ENCODE peak calls at places on chromosome 6, in eight cellular contexts. One of them, this sample, is unnamed.

GRCh38 chr6:3015144-3015543 is 15.4 kb downstream of the NQO2 start:
- DNase-seq in cardiac muscle cell: no peak
- DNase-seq in hypothalamus: no peak
- DNase-seq in nephron progenitor cell: no peak
- DNase-seq in BE2C: no peak
- DNase-seq in kidney tubule cell: no peak
- DNase-seq in endothelial cell: no peak
- DNase-seq in HT-29: no peak
- DNase-seq in this sample: no peak

GRCh38 chr6:5936140-5936539 is 70.6 kb downstream of the NRN1 start:
- DNase-seq in cardiac muscle cell: peak; percentile 4
- DNase-seq in hypothalamus: no peak
- DNase-seq in nephron progenitor cell: no peak
- DNase-seq in BE2C: no peak
- DNase-seq in kidney tubule cell: no peak
- DNase-seq in endothelial cell: no peak
- DNase-seq in HT-29: no peak
- DNase-seq in this sample: no peak

GRCh38 chr6:149888659-149889058 is 9.3 kb downstream of the RAET1E start:
- DNase-seq in cardiac muscle cell: no peak
- DNase-seq in hypothalamus: no peak
- DNase-seq in nephron progenitor cell: no peak
- DNase-seq in BE2C: no peak
- DNase-seq in kidney tubule cell: peak; percentile 9
- DNase-seq in endothelial cell: no peak
- DNase-seq in HT-29: peak; percentile 2
- DNase-seq in this sample: no peak

GRCh38 chr6:71476371-71476770 is 187.8 kb downstream of the OGFRL1 start:
- DNase-seq in cardiac muscle cell: no peak
- DNase-seq in hypothalamus: no peak
- DNase-seq in nephron progenitor cell: no peak
- DNase-seq in BE2C: no peak
- DNase-seq in kidney tubule cell: no peak
- DNase-seq in endothelial cell: no peak
- DNase-seq in HT-29: no peak
- DNase-seq in this sample: no peak

GRCh38 chr6:82085701-82086100 is 161.8 kb downstream of the IBTK start:
- DNase-seq in cardiac muscle cell: no peak
- DNase-seq in hypothalamus: no peak
- DNase-seq in nephron progenitor cell: no peak
- DNase-seq in BE2C: no peak
- DNase-seq in kidney tubule cell: no peak
- DNase-seq in endothelial cell: no peak
- DNase-seq in HT-29: no peak
- DNase-seq in this sample: no peak

GRCh38 chr6:130677766-130678165 is 149.4 kb upstream of the SMLR1 start:
- DNase-seq in cardiac muscle cell: no peak
- DNase-seq in hypothalamus: no peak
- DNase-seq in nephron progenitor cell: no peak
- DNase-seq in BE2C: no peak
- DNase-seq in kidney tubule cell: no peak
- DNase-seq in endothelial cell: no peak
- DNase-seq in HT-29: no peak
- DNase-seq in this sample: no peak

GRCh38 chr6:54935739-54936138 is 89.2 kb downstream of the FAM83B start:
- DNase-seq in cardiac muscle cell: peak; percentile 13
- DNase-seq in hypothalamus: no peak
- DNase-seq in nephron progenitor cell: no peak
- DNase-seq in BE2C: no peak
- DNase-seq in kidney tubule cell: peak; percentile 92
- DNase-seq in endothelial cell: no peak
- DNase-seq in HT-29: peak; percentile 68
- DNase-seq in this sample: no peak

GRCh38 chr6:25173951-25174474 is 105.2 kb upstream of the CARMIL1 start:
- DNase-seq in cardiac muscle cell: peak; percentile 94
- DNase-seq in hypothalamus: no peak
- DNase-seq in nephron progenitor cell: no peak
- DNase-seq in BE2C: no peak
- DNase-seq in kidney tubule cell: peak; percentile 80
- DNase-seq in endothelial cell: no peak
- DNase-seq in HT-29: peak; percentile 87
- DNase-seq in this sample: no peak

GRCh38 chr6:116144590-116144989 is 18.7 kb upstream of the COL10A1 start:
- DNase-seq in cardiac muscle cell: peak; percentile 92
- DNase-seq in hypothalamus: no peak
- DNase-seq in nephron progenitor cell: no peak
- DNase-seq in BE2C: no peak
- DNase-seq in kidney tubule cell: peak; percentile 64
- DNase-seq in endothelial cell: no peak
- DNase-seq in HT-29: peak; percentile 10
- DNase-seq in this sample: no peak

GRCh38 chr6:35973670-35974222 is 50.7 kb downstream of the SLC26A8 start:
- DNase-seq in cardiac muscle cell: no peak
- DNase-seq in hypothalamus: no peak
- DNase-seq in nephron progenitor cell: no peak
- DNase-seq in BE2C: no peak
- DNase-seq in kidney tubule cell: peak; percentile 70
- DNase-seq in endothelial cell: no peak
- DNase-seq in HT-29: peak; percentile 84
- DNase-seq in this sample: peak; percentile 12

GRCh38 chr6:2970753-2971419 is 481 bp downstream of the SERPINB6 start:
- DNase-seq in cardiac muscle cell: peak; percentile 59
- DNase-seq in hypothalamus: peak; percentile 57
- DNase-seq in nephron progenitor cell: peak; percentile 71
- DNase-seq in BE2C: peak; percentile 58
- DNase-seq in kidney tubule cell: peak; percentile 61
- DNase-seq in endothelial cell: peak; percentile 42
- DNase-seq in HT-29: peak; percentile 54
- DNase-seq in this sample: peak; percentile 82

GRCh38 chr6:33430991-33431879 is 11.4 kb downstream of the SYNGAP1 start:
- DNase-seq in cardiac muscle cell: peak; percentile 68
- DNase-seq in hypothalamus: peak; percentile 91
- DNase-seq in nephron progenitor cell: peak; percentile 81
- DNase-seq in BE2C: peak; percentile 81
- DNase-seq in kidney tubule cell: peak; percentile 34
- DNase-seq in endothelial cell: peak; percentile 84
- DNase-seq in HT-29: peak; percentile 47
- DNase-seq in this sample: peak; percentile 85

GRCh38 chr6:151014404-151015150 is 149.1 kb downstream of the MTHFD1L start:
- DNase-seq in cardiac muscle cell: peak; percentile 73
- DNase-seq in hypothalamus: peak; percentile 39
- DNase-seq in nephron progenitor cell: peak; percentile 75
- DNase-seq in BE2C: peak; percentile 67
- DNase-seq in kidney tubule cell: peak; percentile 82
- DNase-seq in endothelial cell: peak; percentile 60
- DNase-seq in HT-29: peak; percentile 81
- DNase-seq in this sample: peak; percentile 75

GRCh38 chr6:151139524-151139923 is 100.2 kb upstream of the AKAP12 start:
- DNase-seq in cardiac muscle cell: no peak
- DNase-seq in hypothalamus: no peak
- DNase-seq in nephron progenitor cell: no peak
- DNase-seq in BE2C: no peak
- DNase-seq in kidney tubule cell: no peak
- DNase-seq in endothelial cell: no peak
- DNase-seq in HT-29: no peak
- DNase-seq in this sample: no peak

GRCh38 chr6:41608443-41609151 is 29.7 kb upstream of the MDFI start:
- DNase-seq in cardiac muscle cell: no peak
- DNase-seq in hypothalamus: no peak
- DNase-seq in nephron progenitor cell: no peak
- DNase-seq in BE2C: no peak
- DNase-seq in kidney tubule cell: no peak
- DNase-seq in endothelial cell: no peak
- DNase-seq in HT-29: no peak
- DNase-seq in this sample: no peak

GRCh38 chr6:20070047-20070446 is 142.2 kb downstream of the MBOAT1 start:
- DNase-seq in cardiac muscle cell: no peak
- DNase-seq in hypothalamus: no peak
- DNase-seq in nephron progenitor cell: no peak
- DNase-seq in BE2C: no peak
- DNase-seq in kidney tubule cell: no peak
- DNase-seq in endothelial cell: no peak
- DNase-seq in HT-29: no peak
- DNase-seq in this sample: no peak

GRCh38 chr6:131949909-131950766 is 1.0 kb downstream of the CCN2 start:
- DNase-seq in cardiac muscle cell: peak; percentile 96
- DNase-seq in hypothalamus: peak; percentile 30
- DNase-seq in nephron progenitor cell: peak; percentile 84
- DNase-seq in BE2C: peak; percentile 69
- DNase-seq in kidney tubule cell: peak; percentile 86
- DNase-seq in endothelial cell: peak; percentile 83
- DNase-seq in HT-29: peak; percentile 84
- DNase-seq in this sample: no peak

GRCh38 chr6:33297406-33297955 is 1.3 kb downstream of the RGL2 start:
- DNase-seq in cardiac muscle cell: no peak
- DNase-seq in hypothalamus: no peak
- DNase-seq in nephron progenitor cell: peak; percentile 59
- DNase-seq in BE2C: no peak
- DNase-seq in kidney tubule cell: no peak
- DNase-seq in endothelial cell: peak; percentile 59
- DNase-seq in HT-29: peak; percentile 85
- DNase-seq in this sample: no peak

This sample was measured in stimulated activated effector memory CD8-positive, alpha-beta T cell treated with anti-CD3 and anti-CD28 coated beads, Interleukin-12 subunit alpha, Interleukin-12 subunit beta, amount 100 ng/mL, for 72 hours.